ENCODE peak calls at places on chromosome 14, in ten cellular contexts. A is progenitor cell of endocrine pancreas, O is WTC11, F is GM13976, K is choroid plexus epithelial cell, I is Caco-2, R is heart right ventricle, V is uterus, L is SK-N-SH, B is neural crest cell. C is an unnamed sample.

GRCh38 chr14:44612002-44612401 is 104.9 kb upstream of the FSCB start:
- DNase-seq in A (no peak), O (no peak), F (no peak), K (no peak), I (no peak), R (no peak), V (no peak), L (no peak), B (no peak), C (no peak)

GRCh38 chr14:51828017-51828797 is 32.2 kb upstream of the GNG2 start:
- DNase-seq in A (no peak), O (no peak), F (peak), K (peak), I (no peak), R (no peak), V (no peak), L (no peak), B (no peak), C (peak)

GRCh38 chr14:98494582-98494981 is 777.4 kb downstream of the BCL11B start:
- DNase-seq in A (no peak), O (no peak), F (no peak), K (no peak), I (no peak), R (no peak), V (no peak), L (no peak), B (no peak), C (no peak)

GRCh38 chr14:63659726-63660125 is 18.1 kb upstream of the WDR89 start:
- DNase-seq in A (no peak), O (no peak), F (no peak), K (no peak), I (no peak), R (no peak), V (no peak), L (no peak), B (no peak), C (no peak)

GRCh38 chr14:52227559-52228222 is 39.8 kb upstream of the PTGDR start:
- DNase-seq in A (no peak), O (no peak), F (no peak), K (no peak), I (peak), R (no peak), V (no peak), L (no peak), B (no peak), C (no peak)

GRCh38 chr14:64645220-64645891 is 58.9 kb upstream of the PLEKHG3 start:
- DNase-seq in A (no peak), O (peak), F (no peak), K (peak), I (peak), R (peak), V (peak), L (no peak), B (no peak), C (no peak)

GRCh38 chr14:61607570-61608244 is 87.6 kb upstream of the HIF1A start:
- DNase-seq in A (no peak), O (no peak), F (no peak), K (no peak), I (no peak), R (no peak), V (no peak), L (peak), B (peak), C (no peak)

GRCh38 chr14:76267322-76268012 is 108.5 kb upstream of the ESRRB start:
- DNase-seq in A (peak), O (peak), F (peak), K (peak), I (peak), R (peak), V (peak), L (peak), B (peak), C (no peak)

GRCh38 chr14:52351561-52352491 is 37.7 kb downstream of the PTGER2 start:
- DNase-seq in A (no peak), O (no peak), F (no peak), K (peak), I (no peak), R (no peak), V (peak), L (no peak), B (no peak), C (no peak)

GRCh38 chr14:105059035-105059916 is 6.0 kb downstream of the GPR132 start:
- DNase-seq in A (no peak), O (peak), F (no peak), K (no peak), I (peak), R (peak), V (no peak), L (peak), B (no peak), C (peak)

GRCh38 chr14:35342160-35343010 is 50.2 kb downstream of the PSMA6 start:
- DNase-seq in A (no peak), O (no peak), F (no peak), K (no peak), I (no peak), R (peak), V (no peak), L (no peak), B (no peak), C (no peak)

GRCh38 chr14:31166271-31166561 is 41.4 kb downstream of the HECTD1 start:
- DNase-seq in A (no peak), O (no peak), F (no peak), K (peak), I (no peak), R (no peak), V (no peak), L (no peak), B (no peak), C (no peak)

GRCh38 chr14:101407328-101407727 is 154.0 kb upstream of the DIO3 start:
- DNase-seq in A (no peak), O (no peak), F (no peak), K (no peak), I (no peak), R (no peak), V (no peak), L (no peak), B (no peak), C (no peak)

GRCh38 chr14:100771121-100771800 is 44.6 kb downstream of the DLK1 start:
- DNase-seq in A (no peak), O (no peak), F (no peak), K (no peak), I (no peak), R (no peak), V (no peak), L (peak), B (no peak), C (no peak)

GRCh38 chr14:89924224-89924623 is 30.3 kb downstream of the EFCAB11 start:
- DNase-seq in A (no peak), O (no peak), F (no peak), K (no peak), I (no peak), R (no peak), V (no peak), L (no peak), B (no peak), C (no peak)

GRCh38 chr14:89927466-89927865 is 27.1 kb downstream of the EFCAB11 start:
- DNase-seq in A (no peak), O (no peak), F (no peak), K (no peak), I (no peak), R (no peak), V (no peak), L (no peak), B (no peak), C (no peak)

GRCh38 chr14:89921896-89922548 is 32.5 kb downstream of the EFCAB11 start:
- DNase-seq in A (no peak), O (no peak), F (no peak), K (peak), I (no peak), R (no peak), V (no peak), L (no peak), B (no peak), C (no peak)

GRCh38 chr14:89922549-89922907 is 32.0 kb downstream of the EFCAB11 start:
- DNase-seq in A (no peak), O (no peak), F (no peak), K (no peak), I (no peak), R (no peak), V (no peak), L (no peak), B (no peak), C (no peak)

DNA sequence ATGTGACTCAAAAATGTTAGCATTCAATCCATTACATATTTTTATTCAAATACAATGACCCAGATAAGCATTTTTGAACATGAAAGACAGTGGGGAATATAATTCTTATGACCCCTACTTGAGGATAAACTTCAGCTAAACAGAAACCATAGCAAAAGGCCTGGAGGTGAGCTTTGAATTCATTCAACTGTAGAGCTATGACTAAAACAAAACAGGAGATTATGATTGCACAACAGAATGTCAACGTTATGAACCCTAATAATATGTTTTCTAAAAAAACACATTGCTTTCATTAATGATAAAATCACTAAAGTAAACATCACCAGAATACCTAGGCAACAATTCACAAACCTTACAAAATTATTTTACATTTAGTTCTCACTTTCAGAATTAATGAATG is 27.8 kb downstream of the EFCAB11 start:
- DNase-seq in A (no peak), O (no peak), F (no peak), K (peak), I (no peak), R (no peak), V (no peak), L (no peak), B (no peak), C (no peak)
- TF ChIP-seq CTCF in A (no peak), O (no peak), F (no peak), K (no peak), I (no peak), R (no peak), V (no peak), L (no peak), B (no peak), C (no peak)

GRCh38 chr14:23910876-23911210 is 42.7 kb upstream of the DHRS4 start:
- DNase-seq in A (no peak), O (no peak), F (no peak), K (no peak), I (no peak), R (no peak), V (no peak), L (no peak), B (no peak), C (no peak)
- TF ChIP-seq CTCF in A (no peak), O (no peak), F (no peak), K (no peak), I (no peak), R (no peak), V (no peak), L (no peak), B (no peak), C (no peak)

GRCh38 chr14:70622111-70622712 is 19.5 kb upstream of the TTC9 start:
- DNase-seq in A (peak), O (peak), F (peak), K (peak), I (peak), R (peak), V (no peak), L (peak), B (peak), C (peak)
- TF ChIP-seq CTCF in A (peak), O (peak), F (peak), K (peak), I (peak), R (peak), V (peak), L (peak), B (peak), C (peak)

GRCh38 chr14:106652494-106652893 is 1126.1 kb downstream of the TMEM121 start:
- DNase-seq in A (no peak), O (no peak), F (peak), K (no peak), I (peak), R (no peak), V (no peak), L (no peak), B (no peak), C (no peak)
- TF ChIP-seq CTCF in A (no peak), O (no peak), F (no peak), K (no peak), I (peak), R (no peak), V (no peak), L (peak), B (no peak), C (no peak)

DNA sequence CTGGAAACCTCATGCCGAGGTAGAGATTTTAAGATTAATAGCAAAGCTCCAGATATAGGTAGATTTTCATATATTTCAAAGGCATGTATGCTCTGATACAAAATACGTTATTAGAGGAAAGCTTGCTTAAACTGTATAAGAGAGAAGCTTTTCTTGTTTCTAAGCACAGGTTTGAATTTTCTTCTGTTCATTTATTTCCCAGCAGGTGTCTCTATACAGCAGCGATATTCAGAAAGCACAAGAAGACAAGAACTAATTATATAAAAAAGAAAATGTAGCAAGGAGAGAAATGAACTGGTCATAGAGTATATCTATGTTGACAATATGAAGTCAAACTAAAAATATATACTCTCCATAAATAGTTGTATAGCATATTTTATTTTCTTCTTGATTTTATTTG is 307.4 kb upstream of the NOVA1 start:
- DNase-seq in A (no peak), O (no peak), F (no peak), K (no peak), I (no peak), R (no peak), V (no peak), L (no peak), B (no peak), C (no peak)
- TF ChIP-seq CTCF in A (peak), O (no peak), F (no peak), K (no peak), I (peak), R (no peak), V (no peak), L (peak), B (peak), C (no peak)

DNA sequence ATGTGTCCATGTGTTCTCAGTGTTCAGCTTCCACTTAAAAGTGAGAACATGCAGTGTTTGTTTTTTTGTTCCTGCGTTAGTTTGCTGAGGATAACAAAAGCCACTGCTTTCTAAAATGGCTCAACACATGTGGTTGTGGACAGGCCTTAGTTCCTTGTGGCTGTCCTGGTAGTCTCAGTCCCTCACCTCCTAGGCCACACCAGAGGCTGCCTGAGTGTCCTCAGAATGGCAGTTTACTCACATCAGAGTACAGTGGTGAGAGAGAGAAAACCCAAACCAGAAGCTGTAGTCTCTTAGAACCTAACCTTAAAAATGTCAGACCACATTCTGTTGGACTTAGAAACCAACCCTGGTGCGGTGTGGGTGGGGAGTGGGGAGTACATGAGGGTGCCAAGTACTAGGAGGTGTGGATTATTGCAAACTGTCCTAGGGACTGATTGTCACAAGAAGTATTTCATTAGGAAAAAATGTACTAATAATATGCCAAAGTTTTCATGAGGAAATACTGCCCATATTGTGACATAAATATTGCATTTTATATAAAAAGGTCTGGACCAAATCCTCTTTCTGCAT is 30.4 kb downstream of the NPAS3 start:
- DNase-seq in A (no peak), O (no peak), F (no peak), K (no peak), I (no peak), R (no peak), V (no peak), L (no peak), B (no peak), C (no peak)
- TF ChIP-seq CTCF in A (no peak), O (no peak), F (no peak), K (no peak), I (no peak), R (no peak), V (no peak), L (no peak), B (no peak), C (no peak)

DNA sequence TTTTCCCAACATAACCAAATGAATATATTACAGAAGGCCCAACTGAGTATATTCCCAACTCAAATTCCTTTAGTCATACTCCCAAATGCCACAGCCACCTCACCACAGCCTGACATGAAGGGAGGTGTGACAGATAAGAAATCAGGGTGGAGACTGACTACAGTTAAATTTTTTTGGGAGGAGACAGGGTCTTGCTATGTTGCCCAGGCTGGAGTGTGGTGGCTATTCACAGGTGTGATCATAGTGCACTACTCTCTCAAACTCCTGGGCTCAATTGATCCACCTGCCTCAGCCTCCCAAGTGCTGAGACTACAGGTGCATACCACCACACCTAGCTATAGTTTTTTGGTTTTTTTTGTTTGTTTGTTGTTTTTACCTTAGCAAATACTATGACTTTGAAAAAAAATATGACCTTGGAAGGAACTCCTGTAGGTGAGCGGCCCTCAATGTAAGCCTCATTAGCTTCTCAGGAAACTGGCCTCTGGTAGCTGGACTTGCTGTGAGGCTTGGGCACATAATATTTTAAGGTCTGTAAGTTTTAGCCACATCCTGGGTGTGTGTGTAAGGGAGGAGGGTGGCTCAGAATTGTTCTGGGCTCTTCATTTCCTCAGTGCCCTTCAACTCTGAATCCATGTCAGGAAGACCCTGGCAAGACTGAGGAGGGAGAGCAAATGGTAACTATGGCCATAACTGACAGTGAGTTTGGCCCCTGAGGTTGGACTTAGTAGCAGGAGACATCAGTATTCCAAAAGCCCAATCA is 39.1 kb upstream of the LTBP2 start:
- DNase-seq in A (no peak), O (no peak), F (no peak), K (no peak), I (no peak), R (no peak), V (no peak), L (no peak), B (no peak), C (no peak)
- TF ChIP-seq CTCF in A (no peak), O (no peak), F (no peak), K (no peak), I (no peak), R (no peak), V (no peak), L (no peak), B (no peak), C (no peak)